ENCODE peak calls at places on chromosome 4, in seven cellular contexts. Y is heart left ventricle; T is activated CD8-positive, alpha-beta memory T cell treated with anti-CD3 and anti-CD28 coated beads for 4 hours; A is myocyte; E is right lobe of liver; R is activated T-helper 1 cell treated with Interleukin-2 at 50 U/mL for 16 hours; J is naive B cell. I is an unnamed sample.

GRCh38 chr4:24063771-24064170 is 173.9 kb upstream of the PPARGC1A start:
- DNase-seq in R (no peak), A (no peak), Y (no peak), J (no peak), E (no peak), T (no peak), I (no peak)

GRCh38 chr4:186588503-186588902 is 33.1 kb upstream of the MTNR1A start:
- DNase-seq in Y (no peak), R (no peak), T (no peak), J (no peak), E (no peak), A (no peak), I (no peak)

GRCh38 chr4:155591784-155592567 is 74.7 kb upstream of the GUCY1A1 start:
- DNase-seq in Y (no peak), R (no peak), E (no peak), J (no peak), A (no peak), T (no peak), I (no peak)

GRCh38 chr4:121733942-121734341 is 31.0 kb downstream of the SMIM43 start:
- DNase-seq in J (no peak), E (no peak), T (no peak), A (no peak), Y (no peak), R (no peak), I (no peak)

GRCh38 chr4:88771883-88772450 is 74.3 kb upstream of the NAP1L5 start:
- DNase-seq in A (no peak), T (no peak), R (no peak), Y (no peak), J (no peak), E (no peak), I (no peak)

GRCh38 chr4:70559216-70559830 is 32.7 kb upstream of the AMBN start:
- DNase-seq in Y (no peak), T (peak; percentile 2), J (peak; percentile 10), E (peak; percentile 54), A (peak; percentile 68), R (no peak), I (peak; percentile 59)

GRCh38 chr4:38591617-38592337 is 72.2 kb upstream of the KLF3 start:
- DNase-seq in E (no peak), A (peak; percentile 41), Y (no peak), R (no peak), J (no peak), T (no peak), I (no peak)

GRCh38 chr4:140635606-140636005 is 66.8 kb upstream of the UCP1 start:
- DNase-seq in J (no peak), E (no peak), R (no peak), Y (no peak), T (no peak), A (peak; percentile 67), I (peak; percentile 10)

GRCh38 chr4:3387943-3388348 is 53.8 kb upstream of the HGFAC start:
- DNase-seq in R (no peak), Y (peak; percentile 91), J (no peak), A (peak; percentile 24), T (no peak), E (peak; percentile 84), I (peak; percentile 66)

I was measured in dermis blood vessel endothelial cell.